ENCODE peak calls at places on chromosomes 16 and 17, in seven cellular contexts. N is uterus, D is lower lobe of right lung, Q is thoracic aorta, T is sigmoid colon, Z is cardiac muscle cell, R is upper lobe of right lung. J is an unnamed sample.

GRCh38 chr16:8572919-8573724 is 17.2 kb downstream of the TMEM114 start:
- DNase-seq in N (no peak), D (no peak), Q (no peak), T (no peak), Z (peak; percentile 68), R (no peak), J (no peak)

GRCh38 chr17:39970157-39970692 is 7.4 kb downstream of the GSDMA start:
- DNase-seq in N (no peak), D (no peak), Q (no peak), T (no peak), Z (no peak), R (no peak), J (no peak)

GRCh38 chr16:74563828-74564263 is 43.1 kb downstream of the GLG1 start:
- DNase-seq in N (no peak), D (peak; percentile 67), Q (peak; percentile 4), T (no peak), Z (peak; percentile 50), R (no peak), J (no peak)

GRCh38 chr16:1290860-1291575 is 18.4 kb upstream of the UBE2I start:
- DNase-seq in N (no peak), D (no peak), Q (no peak), T (no peak), Z (no peak), R (no peak), J (no peak)

GRCh38 chr16:66197668-66198278 is 168.7 kb upstream of the CDH5 start:
- DNase-seq in N (no peak), D (no peak), Q (no peak), T (no peak), Z (no peak), R (no peak), J (no peak)

GRCh38 chr16:11650641-11651591 is 17.3 kb upstream of the SNN start:
- DNase-seq in N (no peak), D (no peak), Q (no peak), T (no peak), Z (no peak), R (no peak), J (no peak)

GRCh38 chr16:65099607-65100006 is 22.3 kb downstream of the CDH11 start:
- DNase-seq in N (no peak), D (no peak), Q (no peak), T (no peak), Z (no peak), R (no peak), J (no peak)

GRCh38 chr17:17467720-17468119 is 9.1 kb upstream of the MED9 start:
- DNase-seq in N (no peak), D (no peak), Q (no peak), T (no peak), Z (no peak), R (no peak), J (no peak)

GRCh38 chr16:49608095-49608494 is 234.5 kb downstream of the C16orf78 start:
- DNase-seq in N (no peak), D (no peak), Q (no peak), T (no peak), Z (peak; percentile 8), R (no peak), J (no peak)

GRCh38 chr17:82241926-82242697 is 13.3 kb downstream of the SLC16A3 start:
- DNase-seq in N (peak; percentile 80), D (no peak), Q (no peak), T (peak; percentile 84), Z (peak; percentile 67), R (no peak), J (no peak)

GRCh38 chr16:81437860-81438259 is 6.7 kb upstream of the CMIP start:
- DNase-seq in N (no peak), D (no peak), Q (no peak), T (no peak), Z (no peak), R (no peak), J (no peak)

GRCh38 chr16:27522173-27522707 is 27.5 kb downstream of the GTF3C1 start:
- DNase-seq in N (no peak), D (no peak), Q (no peak), T (no peak), Z (no peak), R (no peak), J (no peak)
- H3K27ac ChIP-seq in N (no peak overlapping the region), D (no peak overlapping the region), Q (no peak overlapping the region), T (no peak overlapping the region), Z (peak overlapping the region; percentile 97), R (no peak overlapping the region), J (no peak overlapping the region)

DNA sequence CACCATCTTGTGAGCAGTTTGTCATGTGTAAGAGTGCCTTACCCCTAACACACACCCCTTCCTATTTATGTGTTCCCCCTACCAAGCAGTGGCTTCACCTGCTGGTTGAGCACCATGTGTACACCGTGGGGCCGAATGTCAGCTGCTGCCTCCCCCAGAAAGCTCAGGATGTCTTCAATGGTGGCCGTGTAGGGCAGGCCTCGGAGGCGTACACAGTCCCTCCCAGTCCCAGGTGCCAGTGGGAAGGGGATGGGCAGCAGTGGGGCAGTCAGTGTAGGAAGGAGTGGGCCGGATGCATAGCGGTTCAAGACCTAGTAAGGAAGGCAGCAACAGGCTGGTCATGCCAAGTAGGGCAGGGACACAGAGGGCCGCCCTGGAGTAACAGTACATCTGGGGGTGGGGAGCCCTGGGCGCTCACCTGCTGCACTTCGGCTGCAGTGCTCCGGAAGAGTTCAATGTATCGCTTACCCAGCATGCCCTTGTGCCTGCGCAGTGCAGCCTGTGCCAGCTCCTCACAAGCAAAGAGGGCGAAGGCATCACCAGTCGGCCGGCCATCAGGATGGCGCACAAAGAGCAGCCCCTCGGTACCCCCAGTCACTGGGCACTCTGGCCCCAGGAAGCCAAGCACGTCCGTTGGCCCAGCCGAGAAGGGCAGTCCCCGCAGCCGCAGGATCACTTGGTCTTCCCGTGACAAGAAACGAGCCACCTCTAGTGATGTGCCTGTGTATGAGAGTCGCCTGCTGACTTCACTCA is 4.4 kb downstream of the ESRP2 start:
- DNase-seq in N (no peak), D (no peak), Q (no peak), T (peak; percentile 64), Z (no peak), R (peak; percentile 61), J (no peak)
- TF ChIP-seq CTCF in N (no peak), D (no peak), Q (no peak), T (no peak), Z (no peak), R (no peak), J (no peak)

GRCh38 chr17:6919158-6919557 is 76.7 kb upstream of the ALOX12 start:
- DNase-seq in N (no peak), D (no peak), Q (no peak), T (no peak), Z (no peak), R (no peak), J (no peak)
- H3K27ac ChIP-seq in N (no peak overlapping the region), D (no peak overlapping the region), Q (no peak overlapping the region), T (no peak overlapping the region), Z (no peak overlapping the region), R (no peak overlapping the region), J (no peak overlapping the region)

GRCh38 chr17:49994085-49995054 is 654 bp downstream of the DLX3 start:
- DNase-seq in N (no peak), D (peak; percentile 48), Q (no peak), T (no peak), Z (no peak), R (peak; percentile 68), J (peak; percentile 36)
- TF ChIP-seq CTCF in N (no peak), D (no peak), Q (no peak), T (no peak), Z (no peak), R (no peak), J (no peak)